ENCODE peak calls at places on chromosomes 1 and 21, in nine cellular contexts. X is thoracic aorta, F is IMR-90, H is DND-41, N is body of pancreas, Y is PC-3, C is SK-N-SH, U is cardiac muscle cell, G is suprapubic skin. O is an unnamed sample.

GRCh38 chr1:56837244-56837926 is 17.2 kb upstream of the C8A start:
- DNase-seq in F (no peak), Y (peak; percentile 25), H (no peak), G (no peak), C (no peak), X (no peak), N (no peak), U (no peak), O (no peak)

GRCh38 chr1:113140588-113141446 is 67.8 kb downstream of the LRIG2 start:
- DNase-seq in U (peak; percentile 75), Y (peak; percentile 79), X (no peak), G (no peak), H (peak; percentile 68), C (peak; percentile 66), N (peak; percentile 74), F (peak; percentile 65), O (peak; percentile 79)

GRCh38 chr1:94858276-94858675 is 38.1 kb downstream of the SLC44A3 start:
- DNase-seq in C (no peak), U (no peak), F (peak; percentile 45), N (no peak), X (no peak), G (no peak), H (no peak), Y (peak; percentile 79), O (no peak)

GRCh38 chr1:41874903-41875411 is 43.8 kb downstream of the HIVEP3 start:
- DNase-seq in U (peak; percentile 37), X (no peak), Y (no peak), C (no peak), H (peak; percentile 65), F (no peak), N (no peak), G (no peak), O (no peak)

GRCh38 chr1:24295547-24295946 is 23.6 kb upstream of the GRHL3 start:
- DNase-seq in U (no peak), G (no peak), C (no peak), X (no peak), N (no peak), H (no peak), Y (no peak), F (no peak), O (no peak)

GRCh38 chr1:223846668-223847007 is 891 bp upstream of the TP53BP2 start:
- DNase-seq in N (peak; percentile 30), H (peak; percentile 33), X (no peak), Y (peak; percentile 30), F (no peak), C (peak; percentile 53), U (no peak), G (no peak), O (peak; percentile 50)

GRCh38 chr1:184664042-184664659 is 90.5 kb downstream of the EDEM3 start:
- DNase-seq in X (no peak), N (peak; percentile 71), H (no peak), F (peak; percentile 57), G (peak; percentile 85), U (peak; percentile 88), C (peak; percentile 83), Y (peak; percentile 69), O (peak; percentile 88)

GRCh38 chr1:12436345-12436658 is 181.7 kb downstream of the DHRS3 start:
- DNase-seq in F (no peak), G (no peak), Y (no peak), C (no peak), H (no peak), U (no peak), N (no peak), X (no peak), O (no peak)

GRCh38 chr1:178513278-178513983 is 522 bp downstream of the TEX35 start:
- DNase-seq in G (no peak), C (no peak), F (peak; percentile 17), U (peak; percentile 30), H (no peak), X (no peak), N (no peak), Y (peak; percentile 13), O (peak; percentile 79)

GRCh38 chr1:115898020-115898419 is 57.1 kb upstream of the NHLH2 start:
- DNase-seq in F (no peak), C (no peak), Y (no peak), X (no peak), N (no peak), H (no peak), U (no peak), G (no peak), O (no peak)

GRCh38 chr1:98556521-98557158 is 104.9 kb upstream of the SNX7 start:
- DNase-seq in X (no peak), H (no peak), G (no peak), N (no peak), Y (peak; percentile 71), F (peak; percentile 22), C (no peak), U (peak; percentile 31), O (peak; percentile 65)

GRCh38 chr1:235336903-235337302 is 8.5 kb downstream of the GGPS1 start:
- DNase-seq in U (no peak), Y (no peak), N (no peak), H (peak; percentile 52), G (no peak), X (no peak), F (peak; percentile 39), C (no peak), O (no peak)

GRCh38 chr1:63967901-63968300 is 194.1 kb downstream of the ROR1 start:
- DNase-seq in F (peak; percentile 19), U (no peak), X (no peak), Y (no peak), H (no peak), C (no peak), N (no peak), G (no peak), O (no peak)

GRCh38 chr1:150472606-150473200 is 14.5 kb upstream of the TARS2 start:
- DNase-seq in C (no peak), U (no peak), G (no peak), H (no peak), F (no peak), X (no peak), Y (no peak), N (no peak), O (no peak)

GRCh38 chr1:201328576-201328975 is 45.3 kb downstream of the PKP1 start:
- DNase-seq in X (no peak), F (no peak), Y (no peak), C (no peak), U (peak; percentile 45), N (no peak), G (peak; percentile 32), H (no peak), O (no peak)

GRCh38 chr1:56002272-56002671 is 577.1 kb downstream of the PLPP3 start:
- DNase-seq in H (no peak), F (no peak), U (no peak), N (no peak), C (no peak), Y (no peak), X (no peak), G (no peak), O (no peak)

GRCh38 chr21:14403681-14404318 is 20.9 kb upstream of the HSPA13 start:
- DNase-seq in Y (peak; percentile 65), U (peak; percentile 25), G (no peak), N (no peak), F (peak; percentile 45), C (peak; percentile 24), X (no peak), H (peak; percentile 20), O (peak; percentile 52)

GRCh38 chr21:41767606-41768370 is 936 bp upstream of the RIPK4 start:
- DNase-seq in G (peak; percentile 59), N (no peak), Y (peak; percentile 79), H (peak; percentile 89), X (no peak), C (no peak), U (no peak), F (peak; percentile 17), O (peak; percentile 81)

GRCh38 chr1:243471026-243471685 is 215.3 kb downstream of the SDCCAG8 start:
- DNase-seq in F (no peak), N (no peak), Y (no peak), C (no peak), X (no peak), H (no peak), G (no peak), U (no peak), O (no peak)

GRCh38 chr1:172359531-172359991 is 60.9 kb upstream of the C1orf105 start:
- DNase-seq in H (no peak), X (no peak), U (no peak), G (no peak), F (peak; percentile 54), C (no peak), N (peak; percentile 33), Y (peak; percentile 98), O (peak; percentile 51)

GRCh38 chr1:203276408-203276807 is 28.9 kb upstream of the BTG2 start:
- DNase-seq in U (no peak), G (no peak), N (no peak), F (no peak), Y (no peak), H (no peak), C (no peak), X (no peak), O (no peak)
- H3K4me1 ChIP-seq in U (peaks cover 45% of the 10 kb centered on the region), G (peaks cover 89% of the 10 kb centered on the region), N (peaks cover 52% of the 10 kb centered on the region), F (peaks cover 12% of the 10 kb centered on the region), Y (peaks cover 21% of the 10 kb centered on the region), H (peaks cover 50% of the 10 kb centered on the region), C (no peaks in the 10 kb centered on the region), X (peaks cover 34% of the 10 kb centered on the region), O (peaks cover 24% of the 10 kb centered on the region)

GRCh38 chr1:93798301-93798700 is 80.7 kb downstream of the DNTTIP2 start:
- DNase-seq in G (no peak), Y (peak; percentile 98), F (peak; percentile 89), N (no peak), H (no peak), X (no peak), U (no peak), C (no peak), O (no peak)
- H3K27ac ChIP-seq in G (no peak overlapping the region), Y (peak overlapping the region; percentile 89), F (no peak overlapping the region), N (no peak overlapping the region), H (no peak overlapping the region), X (no peak overlapping the region), U (no peak overlapping the region), C (no peak overlapping the region), O (no peak overlapping the region)

DNA sequence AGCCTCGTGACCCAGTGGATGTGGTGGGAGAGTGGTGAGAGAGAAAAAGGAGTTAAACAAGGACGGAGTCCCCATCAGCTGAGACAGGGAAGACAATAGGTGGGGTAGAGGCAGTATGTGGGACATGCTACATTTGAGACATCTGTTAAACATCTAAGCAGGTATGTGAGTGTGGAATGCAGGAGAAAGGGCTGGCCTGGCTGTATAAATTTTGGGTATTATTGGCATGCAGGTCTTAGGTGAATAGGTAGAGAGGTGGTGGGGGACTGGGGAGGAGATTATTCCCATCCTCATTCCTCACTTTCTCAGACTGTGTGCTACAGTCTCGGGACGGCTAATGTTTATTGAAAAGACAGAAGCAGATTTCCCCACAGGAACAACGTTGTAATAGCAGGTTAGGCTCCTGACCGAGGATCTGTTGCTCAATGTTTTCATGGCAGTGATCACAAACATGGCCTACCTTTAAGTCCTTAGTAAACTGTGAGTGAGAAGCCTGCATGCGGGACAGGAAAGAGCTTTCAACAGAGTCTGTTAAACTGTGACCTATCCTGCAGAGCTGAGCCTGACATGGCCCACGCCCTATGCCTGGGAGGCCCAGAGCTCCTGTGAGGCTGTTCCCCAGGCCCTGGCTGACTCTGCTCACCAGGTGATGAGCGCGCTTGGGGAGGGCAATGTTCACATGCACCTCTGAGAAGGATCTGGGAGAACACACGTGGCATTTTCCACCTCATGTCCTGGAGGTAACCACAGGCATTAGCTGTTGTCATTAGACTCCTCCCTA is 16.5 kb downstream of the VSIG8 start:
- DNase-seq in C (no peak), Y (no peak), X (no peak), N (no peak), H (no peak), F (no peak), G (no peak), U (no peak), O (no peak)
- TF ChIP-seq CTCF in C (no peak), Y (no peak), X (no peak), N (no peak), H (no peak), F (no peak), G (no peak), U (no peak), O (no peak)

GRCh38 chr1:226988337-226988672 is 48.2 kb downstream of the COQ8A start:
- DNase-seq in N (peak; percentile 42), C (no peak), G (no peak), F (no peak), H (no peak), Y (peak; percentile 65), U (no peak), X (no peak), O (no peak)
- H3K4me1 ChIP-seq in N (peaks cover 41% of the 10 kb centered on the region), C (no peaks in the 10 kb centered on the region), G (peaks cover 21% of the 10 kb centered on the region), F (no peaks in the 10 kb centered on the region), H (no peaks in the 10 kb centered on the region), Y (peaks cover 12% of the 10 kb centered on the region), U (peaks cover 66% of the 10 kb centered on the region), X (peaks cover 13% of the 10 kb centered on the region), O (no peaks in the 10 kb centered on the region)

O was measured in A673.